ENCODE peak calls at places on chromosome 12, in six cellular contexts. One of them, this sample, is unnamed.

GRCh38 chr12:40032433-40033259 is 73.2 kb downstream of the SLC2A13 start:
- DNase-seq in MM.1S: no peak
- DNase-seq in fibroblast of lung: no peak
- DNase-seq in heart left ventricle: no peak
- DNase-seq in lower lobe of right lung: no peak
- DNase-seq in right atrium auricular region: no peak
- DNase-seq in this sample: no peak

GRCh38 chr12:47741340-47741703 is 16.0 kb upstream of the ENDOU start:
- DNase-seq in right atrium auricular region: peak; percentile 81
- DNase-seq in heart left ventricle: peak; percentile 92
- DNase-seq in fibroblast of lung: peak; percentile 23
- DNase-seq in MM.1S: peak; percentile 93
- DNase-seq in lower lobe of right lung: peak; percentile 80
- DNase-seq in this sample: no peak

GRCh38 chr12:67519824-67520433 is 128.6 kb upstream of the DYRK2 start:
- DNase-seq in heart left ventricle: no peak
- DNase-seq in lower lobe of right lung: no peak
- DNase-seq in right atrium auricular region: no peak
- DNase-seq in fibroblast of lung: no peak
- DNase-seq in MM.1S: no peak
- DNase-seq in this sample: no peak

GRCh38 chr12:45732250-45732649 is 2.7 kb downstream of the ARID2 start:
- DNase-seq in fibroblast of lung: peak; percentile 46
- DNase-seq in MM.1S: peak; percentile 75
- DNase-seq in right atrium auricular region: no peak
- DNase-seq in lower lobe of right lung: no peak
- DNase-seq in heart left ventricle: no peak
- DNase-seq in this sample: no peak

GRCh38 chr12:119061208-119061796 is 80.0 kb downstream of the SRRM4 start:
- DNase-seq in lower lobe of right lung: peak; percentile 69
- DNase-seq in right atrium auricular region: no peak
- DNase-seq in MM.1S: peak; percentile 13
- DNase-seq in heart left ventricle: peak; percentile 77
- DNase-seq in fibroblast of lung: peak; percentile 19
- DNase-seq in this sample: no peak

GRCh38 chr12:24902521-24903304 is 46.2 kb downstream of the BCAT1 start:
- DNase-seq in lower lobe of right lung: peak; percentile 63
- DNase-seq in right atrium auricular region: no peak
- DNase-seq in heart left ventricle: peak; percentile 33
- DNase-seq in MM.1S: no peak
- DNase-seq in fibroblast of lung: peak; percentile 52
- DNase-seq in this sample: no peak

GRCh38 chr12:124640096-124640495 is 72.7 kb upstream of the NCOR2 start:
- DNase-seq in heart left ventricle: no peak
- DNase-seq in fibroblast of lung: peak; percentile 73
- DNase-seq in right atrium auricular region: no peak
- DNase-seq in lower lobe of right lung: no peak
- DNase-seq in MM.1S: no peak
- DNase-seq in this sample: no peak

GRCh38 chr12:51879102-51879501 is 8.8 kb upstream of the ANKRD33 start:
- DNase-seq in MM.1S: no peak
- DNase-seq in right atrium auricular region: no peak
- DNase-seq in heart left ventricle: no peak
- DNase-seq in fibroblast of lung: no peak
- DNase-seq in lower lobe of right lung: no peak
- DNase-seq in this sample: no peak

GRCh38 chr12:14650791-14651190 is 45.6 kb downstream of the GUCY2C start:
- DNase-seq in fibroblast of lung: no peak
- DNase-seq in lower lobe of right lung: no peak
- DNase-seq in right atrium auricular region: no peak
- DNase-seq in MM.1S: no peak
- DNase-seq in heart left ventricle: no peak
- DNase-seq in this sample: no peak

GRCh38 chr12:12900786-12901157 is 9.4 kb downstream of the GPRC5A start:
- DNase-seq in lower lobe of right lung: no peak
- DNase-seq in MM.1S: no peak
- DNase-seq in right atrium auricular region: no peak
- DNase-seq in heart left ventricle: no peak
- DNase-seq in fibroblast of lung: no peak
- DNase-seq in this sample: no peak

GRCh38 chr12:96033549-96034389 is 1.6 kb downstream of the LTA4H start:
- DNase-seq in heart left ventricle: no peak
- DNase-seq in MM.1S: no peak
- DNase-seq in fibroblast of lung: no peak
- DNase-seq in lower lobe of right lung: no peak
- DNase-seq in right atrium auricular region: no peak
- DNase-seq in this sample: no peak

GRCh38 chr12:15788266-15789214 is 648 bp downstream of the EPS8 start:
- DNase-seq in MM.1S: peak; percentile 49
- DNase-seq in heart left ventricle: peak; percentile 63
- DNase-seq in lower lobe of right lung: peak; percentile 62
- DNase-seq in fibroblast of lung: peak; percentile 61
- DNase-seq in right atrium auricular region: no peak
- DNase-seq in this sample: no peak

GRCh38 chr12:44875954-44876553 is at the start of gene NELL2:
- DNase-seq in heart left ventricle: no peak
- DNase-seq in right atrium auricular region: no peak
- DNase-seq in fibroblast of lung: peak; percentile 35
- DNase-seq in MM.1S: peak; percentile 50
- DNase-seq in lower lobe of right lung: peak; percentile 47
- DNase-seq in this sample: no peak

GRCh38 chr12:34399631-34400422 is 377.5 kb downstream of the ALG10 start:
- DNase-seq in fibroblast of lung: no peak
- DNase-seq in MM.1S: no peak
- DNase-seq in lower lobe of right lung: peak; percentile 32
- DNase-seq in right atrium auricular region: peak; percentile 34
- DNase-seq in heart left ventricle: peak; percentile 2
- DNase-seq in this sample: no peak

GRCh38 chr12:4191642-4192041 is 81.9 kb upstream of the CCND2 start:
- DNase-seq in fibroblast of lung: no peak
- DNase-seq in lower lobe of right lung: no peak
- DNase-seq in MM.1S: no peak
- DNase-seq in right atrium auricular region: no peak
- DNase-seq in heart left ventricle: no peak
- DNase-seq in this sample: no peak

GRCh38 chr12:65306603-65307501 is 28.4 kb downstream of the MSRB3 start:
- DNase-seq in fibroblast of lung: peak; percentile 66
- DNase-seq in lower lobe of right lung: peak; percentile 46
- DNase-seq in right atrium auricular region: no peak
- DNase-seq in MM.1S: peak; percentile 52
- DNase-seq in heart left ventricle: peak; percentile 79
- DNase-seq in this sample: no peak

GRCh38 chr12:23063206-23063605 is 438.2 kb downstream of the ETNK1 start:
- DNase-seq in fibroblast of lung: no peak
- DNase-seq in right atrium auricular region: no peak
- DNase-seq in MM.1S: no peak
- DNase-seq in heart left ventricle: no peak
- DNase-seq in lower lobe of right lung: no peak
- DNase-seq in this sample: no peak

GRCh38 chr12:32116897-32117296 is 10.2 kb downstream of the BICD1 start:
- DNase-seq in fibroblast of lung: peak; percentile 80
- DNase-seq in MM.1S: no peak
- DNase-seq in right atrium auricular region: no peak
- DNase-seq in heart left ventricle: no peak
- DNase-seq in lower lobe of right lung: no peak
- DNase-seq in this sample: no peak

GRCh38 chr12:124456652-124457152 is 110.7 kb downstream of the NCOR2 start:
- DNase-seq in lower lobe of right lung: peak; percentile 72
- DNase-seq in MM.1S: peak; percentile 69
- DNase-seq in right atrium auricular region: no peak
- DNase-seq in heart left ventricle: no peak
- DNase-seq in fibroblast of lung: no peak
- DNase-seq in this sample: no peak

GRCh38 chr12:91100901-91101300 is 10.4 kb downstream of the LUM start:
- DNase-seq in fibroblast of lung: peak; percentile 85
- DNase-seq in right atrium auricular region: no peak
- DNase-seq in MM.1S: no peak
- DNase-seq in heart left ventricle: no peak
- DNase-seq in lower lobe of right lung: no peak
- DNase-seq in this sample: no peak

GRCh38 chr12:102484017-102484731 is 3.8 kb upstream of the IGF1 start:
- DNase-seq in right atrium auricular region: peak; percentile 84
- DNase-seq in heart left ventricle: peak; percentile 56
- DNase-seq in fibroblast of lung: peak; percentile 39
- DNase-seq in lower lobe of right lung: peak; percentile 50
- DNase-seq in MM.1S: peak; percentile 78
- DNase-seq in this sample: no peak

GRCh38 chr12:65278576-65279386 is at the start of gene MSRB3:
- DNase-seq in fibroblast of lung: peak; percentile 81
- DNase-seq in heart left ventricle: peak; percentile 90
- DNase-seq in MM.1S: peak; percentile 38
- DNase-seq in right atrium auricular region: peak; percentile 73
- DNase-seq in lower lobe of right lung: peak; percentile 75
- DNase-seq in this sample: peak; percentile 21

GRCh38 chr12:4535871-4536270 is 2.8 kb upstream of the RAD51AP1 start:
- DNase-seq in MM.1S: peak; percentile 53
- DNase-seq in lower lobe of right lung: no peak
- DNase-seq in fibroblast of lung: no peak
- DNase-seq in right atrium auricular region: no peak
- DNase-seq in heart left ventricle: no peak
- DNase-seq in this sample: no peak

GRCh38 chr12:46450279-46450748 is 77.7 kb upstream of the SLC38A2 start:
- DNase-seq in heart left ventricle: peak; percentile 79
- DNase-seq in lower lobe of right lung: peak; percentile 65
- DNase-seq in right atrium auricular region: peak; percentile 71
- DNase-seq in fibroblast of lung: no peak
- DNase-seq in MM.1S: no peak
- DNase-seq in this sample: peak; percentile 62

GRCh38 chr12:44184499-44185206 is 348.8 kb downstream of the TMEM117 start:
- DNase-seq in MM.1S: peak; percentile 67
- DNase-seq in lower lobe of right lung: no peak
- DNase-seq in right atrium auricular region: no peak
- DNase-seq in fibroblast of lung: no peak
- DNase-seq in heart left ventricle: no peak
- DNase-seq in this sample: no peak

GRCh38 chr12:124563401-124563800 is 4.0 kb downstream of the NCOR2 start:
- DNase-seq in right atrium auricular region: no peak
- DNase-seq in lower lobe of right lung: no peak
- DNase-seq in fibroblast of lung: no peak
- DNase-seq in MM.1S: no peak
- DNase-seq in heart left ventricle: no peak
- DNase-seq in this sample: no peak

GRCh38 chr12:79300199-79300568 is 390.6 kb downstream of the PAWR start:
- DNase-seq in lower lobe of right lung: no peak
- DNase-seq in MM.1S: no peak
- DNase-seq in heart left ventricle: no peak
- DNase-seq in fibroblast of lung: peak; percentile 28
- DNase-seq in right atrium auricular region: no peak
- DNase-seq in this sample: no peak

GRCh38 chr12:111715242-111715641 is 29.4 kb downstream of the ACAD10 start:
- DNase-seq in right atrium auricular region: peak; percentile 59
- DNase-seq in lower lobe of right lung: no peak
- DNase-seq in fibroblast of lung: peak; percentile 6
- DNase-seq in MM.1S: no peak
- DNase-seq in heart left ventricle: peak; percentile 88
- DNase-seq in this sample: no peak

GRCh38 chr12:94791933-94792332 is 141.6 kb upstream of the TMCC3 start:
- DNase-seq in MM.1S: no peak
- DNase-seq in fibroblast of lung: no peak
- DNase-seq in lower lobe of right lung: no peak
- DNase-seq in right atrium auricular region: no peak
- DNase-seq in heart left ventricle: no peak
- DNase-seq in this sample: no peak
- H3K9me3 ChIP-seq in MM.1S: no peaks in the 10 kb centered on the region
- H3K9me3 ChIP-seq in fibroblast of lung: no peaks in the 10 kb centered on the region
- H3K9me3 ChIP-seq in lower lobe of right lung: no peaks in the 10 kb centered on the region
- H3K9me3 ChIP-seq in right atrium auricular region: no peaks in the 10 kb centered on the region
- H3K9me3 ChIP-seq in heart left ventricle: no peaks in the 10 kb centered on the region
- H3K9me3 ChIP-seq in this sample: no peaks in the 10 kb centered on the region

DNA sequence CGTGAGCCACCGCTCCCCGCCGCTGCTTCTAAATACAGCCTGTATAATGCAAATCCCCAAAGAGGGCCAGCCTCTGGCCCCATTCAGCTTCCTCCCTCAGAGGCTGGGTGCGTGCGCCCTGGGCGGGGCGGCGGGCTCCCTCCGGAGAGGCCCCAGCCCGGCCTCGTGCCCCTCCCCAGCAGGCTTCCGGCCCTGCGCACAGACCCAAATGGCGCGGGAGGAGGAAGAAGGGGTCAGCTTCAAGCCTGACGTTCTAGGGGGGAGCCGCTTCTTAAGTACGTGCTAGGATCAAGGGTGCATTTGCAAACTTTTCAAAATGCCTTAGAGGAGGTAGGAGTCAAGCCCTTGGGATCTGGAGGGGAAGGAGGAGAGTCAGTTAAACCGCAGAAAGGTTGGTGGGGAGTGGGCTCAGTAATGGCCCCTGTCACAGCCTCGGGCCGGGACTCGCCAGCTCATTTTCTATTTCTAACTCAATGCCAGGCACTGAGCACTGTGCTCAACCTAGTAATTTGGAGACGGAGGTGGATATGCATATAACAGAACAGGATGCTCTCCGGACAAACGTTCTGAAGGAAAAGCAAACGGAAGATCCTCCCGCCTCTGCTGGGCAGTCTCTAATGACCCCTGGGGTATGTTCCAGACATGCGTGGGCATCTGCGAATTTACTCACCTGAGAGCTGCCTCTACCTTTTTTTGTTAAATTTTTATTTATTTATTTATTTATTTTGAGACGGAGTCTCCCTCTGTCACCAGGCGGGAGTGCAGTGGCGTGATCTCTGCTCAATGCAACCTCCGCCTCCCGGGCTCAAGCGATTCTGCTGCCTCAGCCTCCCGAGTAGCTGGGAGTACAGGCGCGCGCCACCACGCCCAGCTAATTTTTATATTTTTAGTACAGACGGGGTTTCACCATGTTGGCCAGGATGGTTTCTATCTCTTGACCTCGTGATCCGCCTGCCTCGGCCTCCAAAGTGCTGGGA is 32.3 kb downstream of the NINJ2 start:
- DNase-seq in heart left ventricle: peak; percentile 62
- DNase-seq in MM.1S: peak; percentile 93
- DNase-seq in fibroblast of lung: no peak
- DNase-seq in right atrium auricular region: no peak
- DNase-seq in lower lobe of right lung: peak; percentile 86
- DNase-seq in this sample: no peak
- H3K4me1 ChIP-seq in heart left ventricle: peaks cover 44% of the 10 kb centered on the region
- H3K4me1 ChIP-seq in MM.1S: peaks cover 4% of the 10 kb centered on the region
- H3K4me1 ChIP-seq in fibroblast of lung: peaks cover 3% of the 10 kb centered on the region
- H3K4me1 ChIP-seq in right atrium auricular region: no peaks in the 10 kb centered on the region
- H3K4me1 ChIP-seq in lower lobe of right lung: peaks cover 47% of the 10 kb centered on the region
- H3K4me1 ChIP-seq in this sample: peaks cover 39% of the 10 kb centered on the region

GRCh38 chr12:49674318-49674985 is 32.8 kb downstream of the FMNL3 start:
- DNase-seq in lower lobe of right lung: no peak
- DNase-seq in right atrium auricular region: no peak
- DNase-seq in heart left ventricle: peak; percentile 60
- DNase-seq in MM.1S: no peak
- DNase-seq in fibroblast of lung: peak; percentile 69
- DNase-seq in this sample: no peak
- H3K27ac ChIP-seq in lower lobe of right lung: peak overlapping the region; percentile 87
- H3K27ac ChIP-seq in right atrium auricular region: peak overlapping the region; percentile 89
- H3K27ac ChIP-seq in heart left ventricle: peak overlapping the region; percentile 93
- H3K27ac ChIP-seq in MM.1S: no peak overlapping the region
- H3K27ac ChIP-seq in fibroblast of lung: peak overlapping the region; percentile 79
- H3K27ac ChIP-seq in this sample: peak overlapping the region; percentile 91

DNA sequence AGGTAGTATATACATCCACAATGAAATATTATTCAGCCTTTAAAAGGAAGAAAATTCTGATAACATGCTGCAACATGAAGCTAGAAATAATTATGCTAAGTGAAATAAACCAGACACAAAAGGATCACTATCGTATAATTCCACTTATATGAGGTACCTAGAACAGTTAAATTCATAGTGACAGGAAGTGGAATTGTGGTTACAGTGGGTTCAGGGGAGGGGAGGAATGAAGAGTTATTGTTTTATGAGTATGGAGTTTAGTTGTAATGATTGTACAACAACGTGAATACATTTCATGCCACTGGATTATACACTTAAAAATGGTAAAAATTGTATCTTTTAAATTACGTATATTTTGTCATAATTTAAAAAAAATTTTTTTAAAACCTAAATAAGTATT is 21.0 kb downstream of the EEA1 start:
- DNase-seq in fibroblast of lung: no peak
- DNase-seq in MM.1S: no peak
- DNase-seq in right atrium auricular region: no peak
- DNase-seq in heart left ventricle: no peak
- DNase-seq in lower lobe of right lung: no peak
- DNase-seq in this sample: no peak
- H3K9me3 ChIP-seq in fibroblast of lung: no peaks in the 10 kb centered on the region
- H3K9me3 ChIP-seq in MM.1S: no peaks in the 10 kb centered on the region
- H3K9me3 ChIP-seq in right atrium auricular region: peaks cover 10% of the 10 kb centered on the region
- H3K9me3 ChIP-seq in heart left ventricle: peaks cover 13% of the 10 kb centered on the region
- H3K9me3 ChIP-seq in lower lobe of right lung: peaks cover 3% of the 10 kb centered on the region
- H3K9me3 ChIP-seq in this sample: no peaks in the 10 kb centered on the region

This sample was measured in thoracic aorta.